ENCODE peak calls at places on chromosomes 16 and 17, in four cellular contexts. N is left ventricle myocardium inferior, D is tibial artery, K is WTC11. R is an unnamed sample.

GRCh38 chr16:1287982-1288670 is 21.3 kb upstream of the UBE2I start:
- DNase-seq in N (peak; percentile 39), D (no peak), K (no peak), R (no peak)

GRCh38 chr16:4667203-4667983 is 26.0 kb upstream of the NUDT16L1 start:
- DNase-seq in N (no peak), D (no peak), K (no peak), R (no peak)

GRCh38 chr16:11052080-11052808 is 107.9 kb downstream of the CLEC16A start:
- DNase-seq in N (no peak), D (no peak), K (no peak), R (no peak)

GRCh38 chr17:71938340-71939010 is 182.3 kb upstream of the SOX9 start:
- DNase-seq in N (no peak), D (no peak), K (no peak), R (no peak)

GRCh38 chr16:9225527-9226316 is 134.3 kb downstream of the HAPSTR1 start:
- DNase-seq in N (no peak), D (no peak), K (peak; percentile 48), R (no peak)

GRCh38 chr16:55944377-55944802 is 69.2 kb upstream of the CES5A start:
- DNase-seq in N (peak; percentile 61), D (peak; percentile 77), K (peak; percentile 80), R (peak; percentile 76)

GRCh38 chr16:28167221-28167620 is 44.5 kb downstream of the XPO6 start:
- DNase-seq in N (no peak), D (no peak), K (no peak), R (no peak)

GRCh38 chr17:77884019-77884418 is 74.5 kb upstream of the TNRC6C start:
- DNase-seq in N (no peak), D (no peak), K (peak; percentile 61), R (peak; percentile 67)

GRCh38 chr16:71627631-71628236 is 1.8 kb downstream of the MARVELD3 start:
- DNase-seq in N (no peak), D (no peak), K (peak; percentile 31), R (no peak)

GRCh38 chr16:48687421-48688038 is 77.5 kb upstream of the N4BP1 start:
- DNase-seq in N (peak; percentile 32), D (peak; percentile 22), K (peak; percentile 60), R (peak; percentile 62)

GRCh38 chr16:81175325-81175891 is 63.1 kb upstream of the BCO1 start:
- DNase-seq in N (no peak), D (no peak), K (no peak), R (no peak)

GRCh38 chr17:40551091-40551873 is 14.0 kb downstream of the CCR7 start:
- DNase-seq in N (peak; percentile 67), D (peak; percentile 89), K (peak; percentile 6), R (no peak)

GRCh38 chr17:40281663-40282062 is 6.0 kb upstream of the CDC6 start:
- DNase-seq in N (no peak), D (no peak), K (peak; percentile 30), R (no peak)

GRCh38 chr16:84228321-84228838 is 11.4 kb downstream of the KCNG4 start:
- DNase-seq in N (peak; percentile 82), D (peak; percentile 86), K (peak; percentile 40), R (peak; percentile 31)

GRCh38 chr16:83967838-83968482 is at the start of gene NECAB2:
- DNase-seq in N (peak; percentile 62), D (no peak), K (peak; percentile 53), R (peak; percentile 79)

GRCh38 chr16:61936522-61936921 is 99.7 kb downstream of the CDH8 start:
- DNase-seq in N (no peak), D (no peak), K (peak; percentile 40), R (peak; percentile 22)
- TF ChIP-seq CTCF in N (no peak), D (no peak), K (peak; percentile 51), R (peak; percentile 71)

DNA sequence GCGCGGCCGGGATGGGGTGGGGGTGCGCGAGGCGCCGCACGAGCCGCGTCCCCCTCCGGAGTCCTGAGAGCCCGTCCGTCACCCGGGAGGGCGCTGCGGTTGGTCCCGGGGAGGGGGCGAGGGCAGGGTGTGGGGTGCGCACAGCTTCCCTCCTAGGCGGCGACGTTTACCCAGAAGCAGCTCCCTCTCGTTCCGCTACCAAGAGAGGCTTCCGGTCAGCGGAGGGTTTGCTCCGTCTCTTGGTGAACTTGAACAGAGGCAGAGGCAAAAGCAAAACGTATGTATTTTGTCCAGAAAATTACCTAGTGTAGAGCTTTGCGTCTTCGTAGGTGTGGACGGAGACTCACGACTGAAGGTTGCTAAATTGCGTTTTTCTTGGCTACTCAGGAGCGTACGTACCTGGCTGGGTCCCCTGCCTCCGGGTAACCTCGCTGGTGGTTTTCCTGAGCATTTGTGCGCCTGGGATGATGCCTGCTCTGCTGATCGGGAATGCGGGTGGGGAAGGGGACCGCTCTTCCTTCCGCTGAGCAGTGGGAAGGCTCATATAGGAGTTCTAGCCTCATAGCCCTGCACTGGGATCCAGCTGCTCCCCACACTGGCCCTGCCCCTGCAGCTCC is 824 bp downstream of the WSCD1 start:
- DNase-seq in N (no peak), D (no peak), K (no peak), R (peak; percentile 55)
- TF ChIP-seq CTCF in N (no peak), D (no peak), K (no peak), R (no peak)

DNA sequence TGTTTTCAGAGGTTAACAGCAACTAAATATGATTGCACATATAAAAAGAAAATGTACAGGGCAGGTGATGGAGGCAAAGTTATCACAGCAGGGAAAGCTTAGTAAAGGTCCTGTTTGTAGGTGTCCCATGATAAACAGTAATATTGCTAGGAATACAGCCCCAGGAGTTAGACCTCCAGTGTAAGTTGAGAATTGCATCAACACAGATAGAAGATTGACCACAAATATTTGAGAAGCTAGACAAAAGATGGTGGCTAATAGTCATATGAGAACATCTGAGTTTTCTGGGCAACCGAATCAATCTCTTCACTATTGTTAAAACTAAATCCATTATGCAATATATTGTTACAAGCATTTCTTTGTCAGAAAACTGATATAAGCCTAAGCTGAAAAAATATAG is 152.6 kb downstream of the CDH11 start:
- DNase-seq in N (no peak), D (no peak), K (no peak), R (no peak)
- TF ChIP-seq CTCF in N (no peak), D (no peak), K (no peak), R (no peak)

GRCh38 chr17:6145946-6146345 is 75.8 kb downstream of the WSCD1 start:
- DNase-seq in N (no peak), D (no peak), K (no peak), R (no peak)
- TF ChIP-seq CTCF in N (no peak), D (no peak), K (no peak), R (no peak)

DNA sequence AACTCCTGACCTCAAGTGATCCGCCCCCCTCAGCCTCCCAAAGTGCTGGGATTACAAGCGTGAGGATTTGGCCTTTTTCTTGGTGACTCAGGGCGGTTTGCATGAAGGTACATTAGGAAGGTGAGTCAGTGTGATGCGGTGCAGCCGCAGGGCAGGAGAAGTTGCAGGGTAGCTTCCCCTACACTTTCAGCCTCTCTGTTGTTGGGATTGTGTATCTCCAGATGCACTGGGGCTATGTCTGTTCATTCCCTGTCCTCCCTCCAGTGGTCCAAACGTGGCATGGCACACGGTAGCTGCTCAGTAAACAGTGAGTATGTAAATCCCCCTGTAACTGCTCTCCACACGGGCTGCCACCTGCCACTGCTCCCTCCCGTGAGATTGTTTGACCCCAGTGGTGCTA is 109.1 kb upstream of the CDC42EP4 start:
- DNase-seq in N (no peak), D (no peak), K (no peak), R (no peak)
- TF ChIP-seq CTCF in N (no peak), D (no peak), K (no peak), R (no peak)

GRCh38 chr17:18951941-18952842 is at the start of gene SLC5A10:
- DNase-seq in N (no peak), D (no peak), K (peak; percentile 52), R (no peak)
- TF ChIP-seq CTCF in N (peak; percentile 21), D (no peak), K (no peak), R (no peak)

DNA sequence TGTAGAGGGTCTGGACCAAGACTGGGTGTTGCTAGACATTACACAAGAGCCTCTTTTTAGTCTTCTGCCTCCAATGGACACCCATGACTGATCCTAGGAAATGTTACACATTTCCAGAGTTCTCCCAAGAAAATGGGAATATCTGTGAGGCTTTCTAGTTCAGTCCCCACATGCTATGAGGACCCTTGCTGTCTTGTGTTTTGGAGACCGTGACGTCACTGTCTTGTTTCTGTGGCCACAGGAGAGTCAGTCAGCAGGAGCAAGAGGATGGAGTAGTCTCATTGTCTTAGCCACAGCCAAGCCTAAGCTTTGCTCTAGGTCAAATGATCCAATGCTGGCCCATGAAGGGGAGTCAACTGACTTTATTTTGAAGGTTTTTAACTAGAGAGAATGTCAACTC is 820.1 kb upstream of the RBFOX1 start:
- DNase-seq in N (no peak), D (no peak), K (no peak), R (no peak)
- TF ChIP-seq CTCF in N (no peak), D (no peak), K (no peak), R (no peak)

DNA sequence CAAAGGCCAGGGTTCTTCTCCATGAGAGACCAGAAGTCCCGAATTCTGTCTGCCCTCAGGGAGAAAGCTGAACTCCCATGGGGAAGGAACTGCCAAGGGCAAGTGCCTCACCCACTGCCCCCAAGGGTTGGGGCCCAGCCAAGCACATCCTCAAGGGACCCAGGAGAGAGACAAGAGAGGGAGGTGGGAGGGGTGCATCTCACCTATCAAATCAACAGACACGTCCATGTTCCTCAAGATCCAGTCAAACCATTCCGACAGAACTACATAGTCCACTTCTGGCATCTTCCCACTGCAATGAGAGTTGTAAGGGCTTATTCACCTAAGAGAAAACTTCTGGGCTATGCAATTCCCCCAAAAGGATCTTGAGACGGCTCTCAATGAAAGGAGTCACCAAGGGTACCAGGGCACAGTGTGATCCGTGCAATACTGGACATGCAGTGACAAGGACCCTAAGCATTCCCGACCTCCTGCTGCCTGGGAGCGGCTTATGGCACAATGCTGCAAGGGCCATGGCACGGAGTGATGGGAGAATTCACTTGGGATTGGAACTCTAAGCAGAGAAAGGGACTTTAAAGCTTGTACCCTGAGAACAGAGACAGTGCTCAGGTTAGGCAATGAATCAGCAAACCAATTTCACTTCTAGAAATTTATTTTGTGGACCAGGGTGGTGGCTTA is 32.2 kb downstream of the TK2 start:
- DNase-seq in N (peak; percentile 50), D (no peak), K (no peak), R (no peak)
- TF ChIP-seq CTCF in N (no peak), D (no peak), K (no peak), R (no peak)

DNA sequence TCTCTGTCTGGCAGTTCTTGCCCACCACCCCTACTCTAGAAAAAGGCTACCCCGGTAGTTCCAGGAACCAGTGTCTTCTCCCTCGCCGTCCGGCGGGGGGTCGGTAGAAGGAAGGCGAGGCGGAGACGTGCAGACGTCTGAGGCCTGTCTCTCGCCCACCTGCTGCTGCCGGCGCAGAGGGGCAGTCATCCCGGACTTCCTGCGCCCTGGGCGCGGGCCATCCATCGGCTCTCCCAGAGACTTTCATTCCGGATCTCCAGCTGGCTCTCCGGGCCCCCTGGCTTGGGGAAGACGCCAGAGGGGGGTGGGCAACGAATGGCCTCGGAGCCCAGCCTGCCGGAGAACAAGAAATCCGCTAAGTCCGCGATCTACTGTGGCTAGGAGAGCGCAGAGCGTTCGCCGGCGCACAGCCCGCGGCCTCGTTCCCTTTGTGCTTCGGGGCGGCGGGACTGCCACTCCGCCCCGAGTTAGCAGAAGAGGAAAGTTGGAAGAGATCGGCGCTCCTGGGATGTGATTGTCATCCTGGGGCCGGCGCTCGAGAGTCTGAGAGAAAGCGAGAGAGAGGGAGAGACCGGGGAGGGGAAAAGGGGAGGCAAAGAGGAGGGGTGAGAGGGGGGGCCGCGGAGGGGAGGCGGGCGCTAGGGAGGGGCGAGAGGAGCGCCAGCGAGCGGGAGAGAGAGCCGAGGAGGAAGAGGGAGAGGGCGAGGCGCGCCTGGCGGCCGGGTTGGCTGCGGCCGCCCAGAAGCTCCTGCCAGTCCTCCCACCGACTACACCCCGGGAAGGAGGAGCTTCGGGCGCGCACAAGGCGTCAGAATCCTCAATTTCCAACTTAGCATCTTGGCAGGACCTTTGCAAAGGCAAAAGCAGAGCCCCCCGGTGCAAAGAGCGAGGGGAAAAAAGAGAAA is at the start of gene IRX5:
- DNase-seq in N (peak; percentile 91), D (peak; percentile 86), K (peak; percentile 84), R (peak; percentile 82)
- TF ChIP-seq CTCF in N (peak; percentile 55), D (no peak), K (no peak), R (no peak)

R was measured in nephron progenitor cell.